ENCODE peak calls at places on chromosomes 3 and 15, in eight cellular contexts. Y is stomach, W is body of pancreas, H is neuronal stem cell, D is H9, G is mesenchymal stem cell, M is GM23338, K is psoas muscle. F is an unnamed sample.

GRCh38 chr3:13494463-13495350 is 14.6 kb downstream of the HDAC11 start:
- DNase-seq in Y (no peak), M (peak; percentile 67), D (no peak), W (peak; percentile 27), H (peak; percentile 21), K (no peak), G (peak; percentile 42), F (peak; percentile 19)

GRCh38 chr3:28198161-28198560 is 43.3 kb upstream of the CMC1 start:
- DNase-seq in H (no peak), D (no peak), W (no peak), M (no peak), K (no peak), Y (no peak), G (no peak), F (no peak)

GRCh38 chr3:129549006-129549800 is 6.2 kb downstream of the H1-8 start:
- DNase-seq in W (no peak), H (no peak), K (peak; percentile 7), M (no peak), D (no peak), G (peak; percentile 61), Y (no peak), F (no peak)

GRCh38 chr3:159798951-159799350 is 189.7 kb upstream of the IL12A start:
- DNase-seq in K (no peak), M (no peak), D (no peak), G (peak; percentile 82), Y (no peak), H (no peak), W (no peak), F (no peak)

GRCh38 chr3:179716811-179717210 is 64.0 kb downstream of the USP13 start:
- DNase-seq in M (no peak), K (no peak), G (peak; percentile 59), H (no peak), W (no peak), D (no peak), Y (no peak), F (no peak)

GRCh38 chr15:93221754-93222153 is 132.7 kb upstream of the RGMA start:
- DNase-seq in K (no peak), H (no peak), G (no peak), W (no peak), M (peak; percentile 73), Y (no peak), D (no peak), F (no peak)

GRCh38 chr15:74144153-74144775 is 13.9 kb downstream of the ISLR2 start:
- DNase-seq in D (peak; percentile 75), Y (no peak), M (peak; percentile 71), G (no peak), K (no peak), H (no peak), W (no peak), F (no peak)

GRCh38 chr3:155737844-155738460 is 6.9 kb downstream of the PLCH1 start:
- DNase-seq in M (peak; percentile 13), G (no peak), Y (peak; percentile 75), W (peak; percentile 82), D (no peak), H (no peak), K (no peak), F (no peak)

GRCh38 chr3:80087769-80088168 is 320.0 kb upstream of the ROBO1 start:
- DNase-seq in W (no peak), M (no peak), K (no peak), H (no peak), D (no peak), G (peak; percentile 20), Y (no peak), F (no peak)

GRCh38 chr3:28718074-28718849 is 369.6 kb upstream of the AZI2 start:
- DNase-seq in D (no peak), H (no peak), Y (no peak), G (no peak), W (no peak), M (no peak), K (no peak), F (no peak)

GRCh38 chr3:184604039-184604955 is 42.7 kb downstream of the EPHB3 start:
- DNase-seq in M (peak; percentile 94), G (no peak), Y (no peak), D (peak; percentile 85), W (peak; percentile 46), K (no peak), H (no peak), F (no peak)

GRCh38 chr3:181313379-181313778 is 323.8 kb upstream of the DNAJC19 start:
- DNase-seq in M (no peak), D (no peak), Y (no peak), G (no peak), W (no peak), H (no peak), K (no peak), F (no peak)

DNA sequence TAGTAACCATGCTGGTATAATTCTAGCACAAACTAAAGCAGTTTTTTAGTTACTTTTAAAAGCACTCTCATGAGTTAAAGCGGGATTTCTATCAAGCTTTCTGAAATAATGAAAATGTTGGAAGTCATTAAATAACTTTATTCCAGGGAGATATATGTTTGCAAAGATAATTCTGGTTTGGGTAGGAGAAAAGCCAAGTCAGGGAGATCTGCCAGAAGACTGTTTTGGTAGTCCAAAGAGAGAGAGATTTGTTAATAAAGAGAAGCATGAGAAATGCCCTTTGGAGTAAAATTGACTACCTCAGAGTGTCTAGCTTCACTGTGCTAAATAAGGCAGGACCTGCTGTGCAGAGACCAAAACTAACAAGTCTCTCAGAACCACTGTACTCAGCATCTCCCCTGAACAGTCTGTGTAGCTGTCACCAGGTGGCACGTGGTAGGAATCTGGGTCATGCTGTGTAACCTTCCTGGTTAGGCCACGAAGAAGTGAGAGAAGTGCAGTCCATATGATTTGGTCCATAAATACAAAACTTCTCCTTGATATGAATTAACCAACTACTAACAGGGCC is 31.6 kb upstream of the SLC35G2 start:
- DNase-seq in Y (peak; percentile 28), G (peak; percentile 53), D (no peak), K (no peak), M (no peak), W (peak; percentile 51), H (no peak), F (no peak)
- H3K27ac ChIP-seq in Y (peak overlapping the region; percentile 68), G (peak overlapping the region; percentile 87), D (no peak overlapping the region), K (peak overlapping the region; percentile 37), M (no peak overlapping the region), W (peak overlapping the region; percentile 57), H (no peak overlapping the region), F (peak overlapping the region; percentile 94)

GRCh38 chr3:135964160-135964955 is 1.2 kb upstream of the PPP2R3A start:
- DNase-seq in K (no peak), H (no peak), M (peak; percentile 60), Y (no peak), G (no peak), D (no peak), W (no peak), F (no peak)

GRCh38 chr3:135966875-135967274 is 1.3 kb downstream of the PPP2R3A start:
- DNase-seq in Y (no peak), G (peak; percentile 23), K (no peak), D (no peak), H (no peak), M (peak; percentile 16), W (no peak), F (no peak)

GRCh38 chr3:135965129-135965505 is 411 bp upstream of the PPP2R3A start:
- DNase-seq in K (no peak), D (no peak), G (no peak), Y (no peak), M (no peak), H (no peak), W (no peak), F (no peak)

GRCh38 chr3:135966349-135966695 is 794 bp downstream of the PPP2R3A start:
- DNase-seq in M (peak; percentile 72), Y (no peak), W (no peak), K (no peak), D (no peak), G (peak; percentile 59), H (no peak), F (no peak)

DNA sequence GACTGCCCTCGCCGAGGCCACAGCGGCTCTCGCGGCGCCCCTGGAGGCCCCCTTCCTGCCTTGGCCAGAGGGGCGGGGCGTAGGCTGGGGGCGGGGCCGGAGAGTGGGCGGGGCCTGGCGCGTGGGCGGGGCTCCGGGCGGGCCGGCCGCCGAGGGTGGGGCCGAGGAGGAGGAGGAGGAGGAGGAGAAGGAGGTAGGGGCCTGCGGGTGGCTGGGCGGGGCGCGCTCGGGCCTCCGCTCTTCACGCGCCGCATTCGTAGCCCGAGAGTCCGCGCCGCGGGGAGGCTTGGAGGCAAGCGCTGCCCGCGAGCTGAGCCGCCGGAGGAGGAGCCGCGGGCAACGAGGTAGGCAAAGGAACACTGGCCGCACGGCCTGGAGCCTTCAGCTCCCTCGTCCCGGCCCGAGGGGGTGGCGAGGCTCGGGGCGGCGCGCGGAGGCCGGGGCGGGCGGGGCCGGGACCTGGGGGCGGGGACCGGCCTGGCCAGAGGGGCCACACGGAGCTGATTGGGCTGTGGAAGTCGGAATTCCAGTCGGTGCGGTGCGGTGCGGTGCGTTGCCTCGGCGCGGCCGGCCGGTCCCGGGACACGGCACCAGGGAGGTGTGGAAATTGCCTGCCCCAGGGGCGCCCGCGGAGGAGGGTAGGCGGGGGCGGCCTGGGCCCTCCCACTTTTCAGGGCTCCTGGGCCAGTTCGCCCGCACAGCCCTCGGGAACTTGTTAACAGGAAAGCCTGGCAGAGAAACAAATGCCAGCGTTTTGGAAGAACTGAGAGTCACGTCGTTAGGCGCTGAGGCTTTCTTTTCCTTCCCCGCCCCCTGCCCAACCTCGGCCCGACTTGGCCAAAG is at the start of gene PPP2R3A:
- DNase-seq in G (peak; percentile 87), Y (peak; percentile 85), M (peak; percentile 94), W (peak; percentile 87), D (peak; percentile 95), H (peak; percentile 90), K (peak; percentile 86), F (peak; percentile 83)
- H3K27ac ChIP-seq in G (peak within 1 kb of the TSS; percentile 81), Y (peak within 1 kb of the TSS; percentile 89), M (peak within 1 kb of the TSS; percentile 93), W (peak within 1 kb of the TSS; percentile 93), D (peak within 1 kb of the TSS; percentile 34), H (peak within 1 kb of the TSS; percentile 93), K (peak within 1 kb of the TSS; percentile 92), F (peak within 1 kb of the TSS; percentile 58)

GRCh38 chr15:48463366-48463880 is 132.2 kb downstream of the DUT start:
- DNase-seq in G (no peak), D (no peak), Y (no peak), W (no peak), H (no peak), M (no peak), K (no peak), F (no peak)

GRCh38 chr15:48458876-48459275 is 127.6 kb downstream of the DUT start:
- DNase-seq in D (no peak), Y (no peak), M (no peak), W (no peak), H (no peak), G (no peak), K (no peak), F (no peak)

GRCh38 chr15:48462688-48463087 is 131.5 kb downstream of the DUT start:
- DNase-seq in D (no peak), H (no peak), K (no peak), M (no peak), Y (no peak), W (no peak), G (peak; percentile 66), F (no peak)

GRCh38 chr15:48456126-48456525 is 124.9 kb downstream of the DUT start:
- DNase-seq in Y (no peak), K (no peak), W (no peak), M (no peak), G (no peak), D (no peak), H (no peak), F (no peak)

GRCh38 chr15:48459571-48460461 is 128.6 kb downstream of the DUT start:
- DNase-seq in Y (no peak), G (peak; percentile 78), M (no peak), D (no peak), H (no peak), K (no peak), W (no peak), F (peak; percentile 32)
- H3K27ac ChIP-seq in Y (no peak overlapping the region), G (peak overlapping the region; percentile 4), M (no peak overlapping the region), D (no peak overlapping the region), H (no peak overlapping the region), K (no peak overlapping the region), W (no peak overlapping the region), F (peak overlapping the region; percentile 30)

GRCh38 chr3:183563686-183563941 is 8.1 kb upstream of the KLHL6 start:
- DNase-seq in D (no peak), G (no peak), Y (no peak), M (no peak), K (no peak), W (no peak), H (no peak), F (no peak)
- H3K27ac ChIP-seq in D (no peak overlapping the region), G (no peak overlapping the region), Y (no peak overlapping the region), M (no peak overlapping the region), K (no peak overlapping the region), W (no peak overlapping the region), H (no peak overlapping the region), F (no peak overlapping the region)

F was measured in SJSA1.